ENCODE peak calls at places on chromosomes 16 and 17, in six cellular contexts. T, X, K, U, L and P are unnamed samples.

GRCh38 chr17:64296246-64296645 is 33.2 kb upstream of the TEX2 start:
- DNase-seq in U (no peak), L (no peak), T (no peak), X (no peak), K (no peak), P (no peak)

GRCh38 chr17:6435968-6436367 is 1.0 kb upstream of the AIPL1 start:
- DNase-seq in X (peak; percentile 40), T (peak; percentile 74), L (peak; percentile 75), U (no peak), K (peak; percentile 76), P (peak; percentile 97)

GRCh38 chr16:67155305-67156145 is 4.2 kb downstream of the TRADD start:
- DNase-seq in U (no peak), K (no peak), L (peak; percentile 73), T (peak; percentile 74), X (peak; percentile 67), P (peak; percentile 100)

GRCh38 chr17:47201168-47201567 is 8.0 kb upstream of the MYL4 start:
- DNase-seq in X (no peak), T (no peak), K (no peak), U (no peak), L (no peak), P (no peak)

GRCh38 chr16:77789085-77789611 is 784 bp downstream of the VAT1L start:
- DNase-seq in K (no peak), X (no peak), U (no peak), L (no peak), T (no peak), P (peak; percentile 50)

GRCh38 chr16:51409001-51409675 is 258.1 kb upstream of the SALL1 start:
- DNase-seq in K (no peak), T (peak; percentile 23), L (peak; percentile 44), U (no peak), X (no peak), P (no peak)

GRCh38 chr16:4377573-4378146 is 6.0 kb downstream of the VASN start:
- DNase-seq in L (no peak), U (no peak), X (no peak), T (no peak), K (peak; percentile 64), P (no peak)

GRCh38 chr16:57533618-57534336 is 2.6 kb downstream of the CCDC102A start:
- DNase-seq in X (peak; percentile 44), K (no peak), T (no peak), L (no peak), U (no peak), P (peak; percentile 68)

GRCh38 chr17:79815836-79816371 is 19.0 kb upstream of the CBX8 start:
- DNase-seq in K (no peak), T (no peak), L (no peak), X (no peak), U (no peak), P (no peak)

GRCh38 chr16:77043076-77043475 is 147.9 kb upstream of the MON1B start:
- DNase-seq in K (no peak), T (peak; percentile 6), L (peak; percentile 43), X (no peak), U (no peak), P (peak; percentile 73)

GRCh38 chr16:56382901-56383355 is 42.4 kb downstream of the AMFR start:
- DNase-seq in L (peak; percentile 19), X (no peak), U (no peak), T (peak; percentile 85), K (peak; percentile 77), P (no peak)

GRCh38 chr17:37650419-37651003 is 7.3 kb upstream of the DDX52 start:
- DNase-seq in L (peak; percentile 59), X (no peak), T (peak; percentile 39), K (peak; percentile 68), U (no peak), P (no peak)

GRCh38 chr16:70660672-70661350 is 14.5 kb downstream of the IL34 start:
- DNase-seq in L (no peak), U (no peak), T (peak; percentile 54), K (peak; percentile 74), X (no peak), P (peak; percentile 82)

GRCh38 chr17:19978206-19978802 is 676 bp upstream of the AKAP10 start:
- DNase-seq in K (no peak), L (peak; percentile 8), X (no peak), U (peak; percentile 43), T (no peak), P (peak; percentile 62)

GRCh38 chr16:2813661-2814288 is 3.3 kb upstream of the PRSS21 start:
- DNase-seq in K (no peak), X (no peak), U (no peak), T (no peak), L (no peak), P (peak; percentile 52)

GRCh38 chr17:12048843-12049473 is 28.3 kb downstream of the MAP2K4 start:
- DNase-seq in X (no peak), K (no peak), L (no peak), T (no peak), U (no peak), P (no peak)

GRCh38 chr17:78272181-78272913 is 40.9 kb downstream of the TMEM235 start:
- DNase-seq in K (peak; percentile 68), U (no peak), L (peak; percentile 63), T (peak; percentile 83), X (peak; percentile 47), P (peak; percentile 75)

GRCh38 chr17:14359251-14359939 is 58.5 kb downstream of the HS3ST3B1 start:
- DNase-seq in L (no peak), T (no peak), U (peak; percentile 81), K (no peak), X (no peak), P (no peak)

GRCh38 chr17:4573682-4574081 is 10.6 kb upstream of the SMTNL2 start:
- DNase-seq in U (no peak), T (no peak), X (no peak), K (peak; percentile 73), L (no peak), P (no peak)

GRCh38 chr17:7354262-7354781 is 634 bp upstream of the TMEM95 start:
- DNase-seq in U (no peak), X (no peak), K (no peak), T (peak; percentile 90), L (peak; percentile 36), P (peak; percentile 89)

GRCh38 chr17:40432864-40433528 is 10.3 kb upstream of the IGFBP4 start:
- DNase-seq in K (peak; percentile 46), L (peak; percentile 83), T (no peak), X (no peak), U (no peak), P (peak; percentile 91)